ENCODE peak calls at places on chromosomes 1 and 21, in six cellular contexts. Y is body of pancreas, K is SK-N-SH, J is HCT116, O is neural progenitor cell, U is breast epithelium. V is an unnamed sample.

GRCh38 chr1:109802136-109802900 is 38.6 kb upstream of the EPS8L3 start:
- DNase-seq in O (no peak), Y (no peak), J (no peak), U (no peak), K (no peak), V (no peak)

GRCh38 chr1:32924881-32925344 is 23.7 kb upstream of the TMEM54 start:
- DNase-seq in O (peak; percentile 83), K (no peak), J (no peak), Y (no peak), U (no peak), V (no peak)

GRCh38 chr1:245666412-245666811 is 511.6 kb downstream of the KIF26B start:
- DNase-seq in K (no peak), O (no peak), J (no peak), Y (no peak), U (no peak), V (no peak)

GRCh38 chr1:100443739-100444571 is 91.6 kb downstream of the CDC14A start:
- DNase-seq in Y (no peak), K (no peak), J (no peak), U (no peak), O (no peak), V (no peak)

GRCh38 chr1:70767377-70767776 is 280.2 kb downstream of the PTGER3 start:
- DNase-seq in O (no peak), U (no peak), K (no peak), J (no peak), Y (no peak), V (no peak)

GRCh38 chr1:37449936-37450335 is 24.4 kb upstream of the ZC3H12A start:
- DNase-seq in O (no peak), J (no peak), K (no peak), U (no peak), Y (no peak), V (no peak)

GRCh38 chr21:46150491-46151121 is 4.8 kb downstream of the FTCD start:
- DNase-seq in Y (no peak), K (no peak), U (no peak), O (no peak), J (no peak), V (no peak)

GRCh38 chr1:213719462-213719861 is 268.3 kb upstream of the PROX1 start:
- DNase-seq in Y (no peak), U (no peak), K (no peak), J (no peak), O (no peak), V (no peak)

GRCh38 chr1:32242341-32242851 is 4.6 kb upstream of the FAM167B start:
- DNase-seq in J (no peak), Y (peak; percentile 37), K (peak; percentile 66), O (peak; percentile 54), U (no peak), V (no peak)

GRCh38 chr1:76141898-76142297 is 67.4 kb downstream of the ST6GALNAC3 start:
- DNase-seq in U (no peak), Y (no peak), O (peak; percentile 55), J (no peak), K (no peak), V (no peak)

GRCh38 chr1:233732206-233732605 is 118.3 kb downstream of the KCNK1 start:
- DNase-seq in Y (no peak), K (no peak), J (no peak), U (no peak), O (no peak), V (no peak)

GRCh38 chr1:17617787-17618557 is 78.5 kb downstream of the ARHGEF10L start:
- DNase-seq in J (no peak), Y (no peak), U (no peak), K (no peak), O (no peak), V (no peak)

GRCh38 chr1:198848649-198849048 is 209.8 kb downstream of the PTPRC start:
- DNase-seq in Y (no peak), U (no peak), J (no peak), K (no peak), O (no peak), V (no peak)

GRCh38 chr1:154501423-154502065 is 475 bp upstream of the TDRD10 start:
- DNase-seq in K (peak; percentile 20), Y (peak; percentile 43), J (no peak), U (peak; percentile 49), O (peak; percentile 58), V (no peak)

GRCh38 chr1:90361026-90361425 is 356.1 kb downstream of the BARHL2 start:
- DNase-seq in Y (no peak), K (no peak), J (no peak), O (no peak), U (no peak), V (no peak)

GRCh38 chr1:222643603-222643936 is 25.7 kb downstream of the MIA3 start:
- DNase-seq in Y (no peak), J (peak; percentile 32), U (no peak), O (no peak), K (no peak), V (no peak)

GRCh38 chr1:245370905-245371581 is 216.3 kb downstream of the KIF26B start:
- DNase-seq in Y (peak; percentile 20), U (no peak), K (peak; percentile 53), J (no peak), O (no peak), V (no peak)

GRCh38 chr1:228294717-228295116 is 86.9 kb downstream of the OBSCN start:
- DNase-seq in J (no peak), O (no peak), U (no peak), Y (peak; percentile 5), K (no peak), V (no peak)

GRCh38 chr21:45269861-45270260 is 17.8 kb downstream of the POFUT2 start:
- DNase-seq in J (no peak), U (no peak), Y (no peak), K (no peak), O (no peak), V (no peak)

GRCh38 chr1:30418426-30419245 is 304.7 kb downstream of the MATN1 start:
- DNase-seq in J (no peak), K (no peak), U (peak; percentile 40), O (no peak), Y (no peak), V (no peak)

GRCh38 chr1:215119071-215119470 is 36.5 kb downstream of the KCNK2 start:
- DNase-seq in O (no peak), Y (no peak), J (no peak), U (no peak), K (no peak), V (no peak)

GRCh38 chr1:177964336-177964735 is 5.5 kb downstream of the SEC16B start:
- DNase-seq in J (no peak), O (no peak), Y (no peak), K (no peak), U (no peak), V (no peak)

DNA sequence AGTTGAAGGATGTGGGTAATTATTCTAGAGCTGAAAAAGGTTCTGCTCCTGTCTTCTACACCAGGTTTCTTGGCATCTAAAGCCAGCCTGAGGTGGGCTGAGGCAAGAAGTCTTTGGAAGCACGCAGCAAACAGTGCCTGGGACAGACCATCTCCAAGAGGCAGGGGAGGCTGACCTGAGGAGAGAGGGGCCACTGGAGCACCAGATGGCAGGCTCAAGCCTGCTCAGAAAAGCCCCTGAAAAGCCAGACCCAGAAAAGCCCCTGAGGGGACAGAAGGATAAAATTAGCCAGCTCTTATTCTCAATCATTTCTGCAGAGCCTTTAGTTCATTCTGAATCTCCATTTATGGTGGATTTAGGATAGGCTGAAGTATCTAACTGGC is 17.1 kb downstream of the FCRL4 start:
- DNase-seq in Y (no peak), O (no peak), J (no peak), K (no peak), U (no peak), V (no peak)
- TF ChIP-seq CTCF in Y (no peak), O (no peak), J (no peak), K (no peak), U (no peak), V (no peak)

GRCh38 chr1:184191181-184191601 is 139.7 kb downstream of the TSEN15 start:
- DNase-seq in K (no peak), Y (peak; percentile 27), J (no peak), O (peak; percentile 10), U (no peak), V (no peak)
- H3K27ac ChIP-seq in K (no peak overlapping the region), Y (no peak overlapping the region), J (no peak overlapping the region), O (no peak overlapping the region), U (no peak overlapping the region), V (no peak overlapping the region)

GRCh38 chr1:203208181-203208580 is 21.3 kb downstream of the CHIT1 start:
- DNase-seq in J (no peak), U (no peak), K (no peak), O (no peak), Y (no peak), V (no peak)
- TF ChIP-seq CTCF in J (no peak), U (no peak), K (no peak), O (no peak), Y (no peak), V (no peak)

DNA sequence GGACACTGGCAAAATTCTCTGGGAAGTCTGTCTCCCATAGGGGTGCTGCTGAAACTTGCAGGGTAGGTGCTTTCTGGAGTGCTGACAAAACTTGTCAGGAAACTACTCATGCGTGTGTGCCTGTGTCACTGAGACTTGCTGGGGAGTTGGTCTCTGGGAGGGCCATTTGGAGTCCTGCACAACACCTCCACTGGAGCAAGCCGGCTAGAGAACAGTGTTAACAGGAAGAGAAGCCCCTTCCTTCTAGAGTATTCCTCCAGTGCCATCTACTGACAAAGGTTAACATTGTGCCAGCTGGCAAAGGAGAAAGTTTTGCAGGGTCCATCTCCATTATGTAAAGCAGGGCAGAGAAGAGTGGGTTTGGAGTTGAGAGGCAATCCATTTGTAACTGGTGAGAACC is 30.0 kb downstream of the ZMYM4 start:
- DNase-seq in U (no peak), Y (peak; percentile 16), O (peak; percentile 61), J (no peak), K (peak; percentile 44), V (peak; percentile 19)
- H3K27ac ChIP-seq in U (no peak overlapping the region), Y (no peak overlapping the region), O (no peak overlapping the region), J (no peak overlapping the region), K (no peak overlapping the region), V (peak overlapping the region; percentile 24)

GRCh38 chr1:21510113-21510493 is 880 bp downstream of the ALPL start:
- DNase-seq in Y (no peak), K (no peak), O (peak; percentile 93), U (no peak), J (no peak), V (no peak)

GRCh38 chr1:21511579-21512522 is 2.6 kb downstream of the ALPL start:
- DNase-seq in O (no peak), Y (peak; percentile 52), U (peak; percentile 94), J (no peak), K (no peak), V (no peak)

GRCh38 chr1:21509351-21510112 is at the start of gene ALPL:
- DNase-seq in U (no peak), Y (no peak), O (peak; percentile 76), J (no peak), K (no peak), V (no peak)

GRCh38 chr1:21508580-21509350 is 458 bp upstream of the ALPL start:
- DNase-seq in O (peak; percentile 97), K (peak; percentile 97), Y (peak; percentile 71), U (no peak), J (no peak), V (peak; percentile 48)

DNA sequence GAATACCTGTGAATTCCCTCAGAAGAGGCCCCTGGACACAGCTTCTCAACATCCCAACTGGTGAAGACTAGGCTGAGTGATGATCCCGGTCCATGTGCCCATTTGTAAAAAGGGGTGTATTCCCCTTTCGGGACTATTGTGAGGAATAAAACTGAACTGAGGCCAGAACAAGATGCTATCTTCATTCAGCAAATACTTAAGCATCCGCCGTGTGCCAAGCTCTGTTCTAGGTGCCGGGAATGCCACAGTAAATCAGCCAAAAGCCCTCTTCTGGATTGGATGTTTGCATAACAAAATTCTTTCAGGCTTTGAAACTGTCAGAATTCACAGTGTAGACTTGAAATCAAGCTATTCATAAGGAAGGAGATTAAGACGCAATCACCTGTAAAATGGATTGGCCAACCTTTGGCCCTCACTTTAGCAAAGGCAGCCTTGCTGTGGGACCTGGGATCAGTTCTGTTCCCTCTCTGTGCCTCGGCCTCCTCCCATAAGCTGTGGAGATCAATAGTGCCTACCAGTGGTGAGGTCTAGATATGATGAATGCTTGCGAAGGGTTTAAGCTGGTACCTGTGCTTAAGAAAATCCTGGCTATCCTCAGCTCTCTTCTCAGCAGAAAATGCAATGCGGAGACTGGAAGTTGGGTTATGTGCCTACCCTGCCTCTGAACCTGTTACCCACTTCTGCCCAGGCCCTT is 1.8 kb downstream of the ALPL start:
- DNase-seq in J (no peak), U (no peak), O (no peak), K (no peak), Y (no peak), V (no peak)
- TF ChIP-seq CTCF in J (peak; percentile 42), U (no peak), O (peak; percentile 18), K (no peak), Y (no peak), V (no peak)